ENCODE peak calls at places on chromosomes 13 and 19, in four cellular contexts. One of them, this sample, is unnamed.

GRCh38 chr19:42069619-42070293 is at the start of gene GRIK5:
- DNase-seq in GM12878: no peak
- DNase-seq in K562: no peak
- DNase-seq in SK-N-SH: peak; percentile 77
- DNase-seq in this sample: peak; percentile 51

GRCh38 chr13:29713841-29714240 is 118.4 kb upstream of the SLC7A1 start:
- DNase-seq in GM12878: no peak
- DNase-seq in K562: peak; percentile 27
- DNase-seq in SK-N-SH: peak; percentile 33
- DNase-seq in this sample: no peak

GRCh38 chr19:44476559-44477408 is 23.5 kb downstream of the ZNF180 start:
- DNase-seq in GM12878: no peak
- DNase-seq in K562: no peak
- DNase-seq in SK-N-SH: no peak
- DNase-seq in this sample: no peak

GRCh38 chr13:75537401-75538365 is at the start of gene COMMD6:
- DNase-seq in GM12878: peak; percentile 42
- DNase-seq in K562: peak; percentile 76
- DNase-seq in SK-N-SH: peak; percentile 91
- DNase-seq in this sample: peak; percentile 92

GRCh38 chr19:52343548-52343947 is 7.5 kb downstream of the ZNF610 start:
- DNase-seq in GM12878: no peak
- DNase-seq in K562: peak; percentile 62
- DNase-seq in SK-N-SH: peak; percentile 74
- DNase-seq in this sample: peak; percentile 83

GRCh38 chr19:48596679-48597465 is 9.7 kb upstream of the SPACA4 start:
- DNase-seq in GM12878: no peak
- DNase-seq in K562: no peak
- DNase-seq in SK-N-SH: no peak
- DNase-seq in this sample: no peak

GRCh38 chr13:39306639-39307589 is 268.7 kb downstream of the NHLRC3 start:
- DNase-seq in GM12878: peak; percentile 73
- DNase-seq in K562: no peak
- DNase-seq in SK-N-SH: no peak
- DNase-seq in this sample: no peak

GRCh38 chr13:75316427-75316826 is 165.5 kb downstream of the TBC1D4 start:
- DNase-seq in GM12878: no peak
- DNase-seq in K562: no peak
- DNase-seq in SK-N-SH: no peak
- DNase-seq in this sample: no peak

GRCh38 chr19:12113121-12113520 is 27.0 kb downstream of the ZNF20 start:
- DNase-seq in GM12878: no peak
- DNase-seq in K562: no peak
- DNase-seq in SK-N-SH: no peak
- DNase-seq in this sample: no peak

GRCh38 chr19:1104452-1105216 is 840 bp downstream of the GPX4 start:
- DNase-seq in GM12878: no peak
- DNase-seq in K562: peak; percentile 84
- DNase-seq in SK-N-SH: peak; percentile 92
- DNase-seq in this sample: peak; percentile 78

GRCh38 chr19:42121666-42122069 is 10.6 kb downstream of the POU2F2 start:
- DNase-seq in GM12878: peak; percentile 52
- DNase-seq in K562: no peak
- DNase-seq in SK-N-SH: no peak
- DNase-seq in this sample: peak; percentile 36

GRCh38 chr19:57964761-57965160 is 9.6 kb downstream of the C19orf18 start:
- DNase-seq in GM12878: no peak
- DNase-seq in K562: no peak
- DNase-seq in SK-N-SH: no peak
- DNase-seq in this sample: no peak

GRCh38 chr19:47713046-47714021 is at the start of gene EHD2:
- DNase-seq in GM12878: no peak
- DNase-seq in K562: peak; percentile 97
- DNase-seq in SK-N-SH: peak; percentile 88
- DNase-seq in this sample: peak; percentile 72

GRCh38 chr19:4970558-4971423 is 1.9 kb downstream of the KDM4B start:
- DNase-seq in GM12878: no peak
- DNase-seq in K562: peak; percentile 55
- DNase-seq in SK-N-SH: peak; percentile 64
- DNase-seq in this sample: no peak

GRCh38 chr13:46961719-46962118 is 64.9 kb upstream of the HTR2A start:
- DNase-seq in GM12878: peak; percentile 86
- DNase-seq in K562: no peak
- DNase-seq in SK-N-SH: no peak
- DNase-seq in this sample: no peak

GRCh38 chr13:21849323-21849722 is 178.4 kb downstream of the FGF9 start:
- DNase-seq in GM12878: peak; percentile 4
- DNase-seq in K562: peak; percentile 10
- DNase-seq in SK-N-SH: peak; percentile 26
- DNase-seq in this sample: no peak
- TF ChIP-seq MAX in GM12878: no peak
- TF ChIP-seq MAX in K562: no peak
- TF ChIP-seq MAX in SK-N-SH: no peak
- TF ChIP-seq MAX in this sample: no peak

GRCh38 chr19:7885818-7886217 is 2.5 kb upstream of the LRRC8E start:
- DNase-seq in GM12878: no peak
- DNase-seq in K562: no peak
- DNase-seq in SK-N-SH: no peak
- DNase-seq in this sample: no peak

GRCh38 chr19:7883796-7884570 is 4.3 kb upstream of the LRRC8E start:
- DNase-seq in GM12878: no peak
- DNase-seq in K562: no peak
- DNase-seq in SK-N-SH: no peak
- DNase-seq in this sample: no peak

GRCh38 chr19:7887408-7888144 is 734 bp upstream of the LRRC8E start:
- DNase-seq in GM12878: no peak
- DNase-seq in K562: no peak
- DNase-seq in SK-N-SH: no peak
- DNase-seq in this sample: no peak

GRCh38 chr19:7888826-7889217 is 512 bp downstream of the LRRC8E start:
- DNase-seq in GM12878: no peak
- DNase-seq in K562: no peak
- DNase-seq in SK-N-SH: no peak
- DNase-seq in this sample: no peak

DNA sequence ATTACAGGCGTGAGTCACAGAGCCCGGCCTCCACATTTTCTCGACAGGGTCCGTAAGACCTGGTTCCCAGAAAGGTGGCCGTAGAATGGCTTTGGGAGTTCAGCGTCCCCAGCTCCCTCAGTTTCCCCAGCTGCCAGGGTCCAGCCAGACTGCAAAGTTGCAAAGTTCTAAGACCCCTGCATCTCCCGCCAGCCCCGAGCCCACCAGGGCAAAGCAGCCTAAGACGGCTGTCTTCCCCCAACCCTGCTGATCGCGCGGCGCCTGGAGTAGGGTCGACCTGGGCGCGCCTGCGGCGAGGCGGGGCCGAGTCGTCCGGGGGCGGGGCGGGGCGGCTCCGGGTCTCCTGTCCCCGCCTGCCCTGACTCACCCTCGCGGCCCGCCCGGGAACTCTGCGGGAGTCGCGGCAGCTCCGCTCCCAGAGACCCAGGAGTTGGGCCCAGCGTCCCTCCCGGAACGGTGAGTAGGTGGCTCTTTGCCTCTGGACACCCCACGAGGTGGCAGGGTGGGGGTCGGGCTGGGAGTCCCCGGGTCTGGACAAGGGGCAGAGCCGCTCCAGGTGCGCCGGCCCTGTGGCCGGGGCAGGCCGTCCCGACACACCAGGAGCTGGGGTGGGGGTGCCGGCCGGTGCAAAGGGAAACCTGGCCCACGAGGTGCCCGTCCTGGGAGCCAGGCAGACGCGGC is at the start of gene LRRC8E:
- DNase-seq in GM12878: no peak
- DNase-seq in K562: peak; percentile 91
- DNase-seq in SK-N-SH: peak; percentile 24
- DNase-seq in this sample: peak; percentile 87
- TF ChIP-seq USF1 in GM12878: no peak
- TF ChIP-seq USF1 in K562: no peak
- TF ChIP-seq USF1 in SK-N-SH: no peak
- TF ChIP-seq USF1 in this sample: no peak

GRCh38 chr19:35784401-35785086 is 9.2 kb downstream of the ARHGAP33 start:
- DNase-seq in GM12878: no peak
- DNase-seq in K562: no peak
- DNase-seq in SK-N-SH: no peak
- DNase-seq in this sample: peak; percentile 91
- TF ChIP-seq MAX in GM12878: no peak
- TF ChIP-seq MAX in K562: no peak
- TF ChIP-seq MAX in SK-N-SH: no peak
- TF ChIP-seq MAX in this sample: no peak

DNA sequence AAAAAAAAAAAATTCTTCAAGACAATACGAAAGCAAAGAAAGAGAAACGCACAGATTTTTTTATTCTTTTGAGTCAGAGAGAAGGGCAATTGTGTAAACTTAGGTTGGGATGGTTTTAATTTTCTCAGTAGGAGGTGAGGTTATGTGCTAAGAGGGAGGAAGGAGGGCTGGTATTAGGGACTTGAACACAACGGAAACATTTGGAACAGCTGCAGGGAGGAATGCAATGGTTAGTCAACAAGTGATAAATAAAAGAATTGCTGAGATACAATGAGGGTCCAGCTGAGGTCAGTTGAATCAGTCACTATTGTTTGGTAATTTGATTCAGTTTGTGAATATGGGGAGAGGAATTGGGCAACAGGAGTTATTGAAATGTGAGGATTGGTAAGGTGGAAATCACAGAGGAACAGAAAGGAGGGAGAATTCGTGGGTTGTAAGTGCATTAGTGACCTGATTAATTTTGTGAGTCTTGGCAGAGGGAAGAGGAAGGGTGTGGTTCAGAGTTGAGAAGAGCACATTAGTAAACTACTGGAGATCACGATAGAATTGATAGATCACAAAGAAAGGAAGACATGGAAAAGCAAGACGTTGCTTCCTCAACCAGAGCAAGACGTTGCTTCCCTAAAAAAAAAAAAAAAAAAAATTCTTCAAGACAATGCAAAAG is 499.5 kb upstream of the SPRY2 start:
- DNase-seq in GM12878: no peak
- DNase-seq in K562: no peak
- DNase-seq in SK-N-SH: no peak
- DNase-seq in this sample: no peak
- TF ChIP-seq USF1 in GM12878: no peak
- TF ChIP-seq USF1 in K562: no peak
- TF ChIP-seq USF1 in SK-N-SH: no peak
- TF ChIP-seq USF1 in this sample: no peak

DNA sequence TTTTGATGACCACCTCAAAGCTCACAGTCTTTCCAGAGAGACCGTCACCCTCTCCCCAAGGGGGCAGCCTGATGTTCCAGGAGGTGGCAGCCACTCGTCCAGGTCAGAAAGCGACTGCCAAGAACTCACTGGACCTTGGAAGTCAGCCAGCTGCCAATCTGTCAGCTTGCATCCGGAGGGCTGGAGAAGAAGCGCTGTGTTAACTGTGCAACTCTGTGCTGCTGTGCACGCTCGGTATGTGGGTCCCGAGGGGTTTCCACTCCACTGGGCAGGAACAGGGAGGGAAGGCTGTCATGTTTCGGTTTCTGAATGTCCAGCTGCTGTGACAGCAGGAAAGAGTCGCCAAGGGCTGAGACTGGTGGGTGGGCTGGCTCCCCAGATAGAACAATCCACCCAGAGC is 89.2 kb downstream of the CACNA1A start:
- DNase-seq in GM12878: peak; percentile 20
- DNase-seq in K562: no peak
- DNase-seq in SK-N-SH: no peak
- DNase-seq in this sample: no peak
- TF ChIP-seq MAX in GM12878: no peak
- TF ChIP-seq MAX in K562: no peak
- TF ChIP-seq MAX in SK-N-SH: no peak
- TF ChIP-seq MAX in this sample: no peak

GRCh38 chr19:17611462-17612244 is 56.2 kb downstream of the COLGALT1 start:
- DNase-seq in GM12878: no peak
- DNase-seq in K562: no peak
- DNase-seq in SK-N-SH: no peak
- DNase-seq in this sample: no peak

GRCh38 chr19:17614476-17614875 is 59.0 kb downstream of the COLGALT1 start:
- DNase-seq in GM12878: no peak
- DNase-seq in K562: no peak
- DNase-seq in SK-N-SH: no peak
- DNase-seq in this sample: no peak

GRCh38 chr19:17607936-17608335 is 52.5 kb downstream of the COLGALT1 start:
- DNase-seq in GM12878: no peak
- DNase-seq in K562: no peak
- DNase-seq in SK-N-SH: no peak
- DNase-seq in this sample: no peak

GRCh38 chr19:17606786-17607185 is 51.3 kb downstream of the COLGALT1 start:
- DNase-seq in GM12878: no peak
- DNase-seq in K562: peak; percentile 33
- DNase-seq in SK-N-SH: no peak
- DNase-seq in this sample: peak; percentile 44

GRCh38 chr19:17610384-17610783 is 54.9 kb downstream of the COLGALT1 start:
- DNase-seq in GM12878: no peak
- DNase-seq in K562: peak; percentile 73
- DNase-seq in SK-N-SH: peak; percentile 55
- DNase-seq in this sample: no peak
- TF ChIP-seq USF1 in GM12878: peak; percentile 73
- TF ChIP-seq USF1 in K562: peak; percentile 94
- TF ChIP-seq USF1 in SK-N-SH: peak; percentile 91
- TF ChIP-seq USF1 in this sample: peak; percentile 87

GRCh38 chr19:38264486-38265212 is at the start of gene SPINT2:
- DNase-seq in GM12878: no peak
- DNase-seq in K562: no peak
- DNase-seq in SK-N-SH: peak; percentile 72
- DNase-seq in this sample: peak; percentile 93

GRCh38 chr19:38265213-38265861 is 964 bp downstream of the SPINT2 start:
- DNase-seq in GM12878: no peak
- DNase-seq in K562: no peak
- DNase-seq in SK-N-SH: no peak
- DNase-seq in this sample: no peak

GRCh38 chr19:38262585-38263268 is 1.6 kb upstream of the SPINT2 start:
- DNase-seq in GM12878: no peak
- DNase-seq in K562: no peak
- DNase-seq in SK-N-SH: no peak
- DNase-seq in this sample: no peak

GRCh38 chr19:38266070-38266469 is 1.7 kb downstream of the SPINT2 start:
- DNase-seq in GM12878: no peak
- DNase-seq in K562: no peak
- DNase-seq in SK-N-SH: no peak
- DNase-seq in this sample: no peak

DNA sequence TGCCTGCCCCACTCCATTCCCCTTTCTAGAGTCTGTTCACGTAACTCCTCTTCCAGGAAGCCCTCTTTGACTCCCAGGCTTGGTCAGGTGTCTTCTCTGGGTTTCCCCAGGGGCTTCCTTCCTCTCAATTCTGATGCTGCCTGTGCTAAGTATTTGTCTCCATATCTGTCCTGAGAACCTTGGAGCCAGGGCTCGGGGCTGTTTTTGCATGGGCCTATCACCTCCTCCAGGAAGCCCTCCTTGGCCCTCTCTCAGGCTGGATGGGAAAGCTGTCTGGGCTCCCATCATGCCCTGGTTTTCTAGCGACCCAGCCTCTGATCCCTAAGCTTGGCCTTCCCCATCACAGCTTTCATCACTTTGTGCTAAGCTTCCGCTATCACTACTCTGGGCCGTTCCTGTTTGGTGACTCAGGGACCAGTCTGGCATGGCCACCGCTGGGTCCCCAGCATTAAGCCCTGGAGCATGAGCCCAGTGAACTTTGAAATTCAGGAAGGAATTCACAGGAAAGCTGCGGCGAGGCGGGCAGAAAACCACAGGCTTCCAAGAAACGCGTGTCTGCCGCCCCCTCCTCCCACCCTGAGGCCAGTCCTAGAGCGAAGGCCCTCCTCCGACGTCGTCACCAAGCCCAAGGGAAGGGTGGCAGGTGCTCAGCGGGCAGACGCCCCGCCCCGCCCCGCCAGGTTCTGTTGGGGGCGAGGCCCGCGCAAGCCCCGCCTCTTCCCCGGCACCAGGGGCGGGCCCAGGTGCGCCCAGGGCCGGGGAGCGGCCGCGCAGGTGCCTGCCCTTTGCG is 482 bp upstream of the SPINT2 start:
- DNase-seq in GM12878: no peak
- DNase-seq in K562: peak; percentile 43
- DNase-seq in SK-N-SH: peak; percentile 44
- DNase-seq in this sample: peak; percentile 97
- TF ChIP-seq MAX in GM12878: no peak
- TF ChIP-seq MAX in K562: no peak
- TF ChIP-seq MAX in SK-N-SH: no peak
- TF ChIP-seq MAX in this sample: no peak

This sample was measured in WTC11.